ENCODE peak calls at places on chromosomes 2 and 18, in seven cellular contexts. One of them, this sample, is unnamed.

GRCh38 chr2:140498360-140498759 is 1632.5 kb downstream of the LRP1B start:
- DNase-seq in neural crest cell: no peak
- DNase-seq in tibial artery: no peak
- DNase-seq in Caco-2: no peak
- DNase-seq in fibroblast of lung: no peak
- DNase-seq in tibial nerve: no peak
- DNase-seq in mucosa of descending colon: no peak
- DNase-seq in this sample: no peak

GRCh38 chr2:233832869-233833812 is 21.2 kb downstream of the HJURP start:
- DNase-seq in neural crest cell: peak
- DNase-seq in tibial artery: no peak
- DNase-seq in Caco-2: peak
- DNase-seq in fibroblast of lung: peak
- DNase-seq in tibial nerve: no peak
- DNase-seq in mucosa of descending colon: no peak
- DNase-seq in this sample: peak

GRCh38 chr18:56389190-56389589 is 249.2 kb downstream of the TXNL1 start:
- DNase-seq in neural crest cell: no peak
- DNase-seq in tibial artery: no peak
- DNase-seq in Caco-2: no peak
- DNase-seq in fibroblast of lung: no peak
- DNase-seq in tibial nerve: no peak
- DNase-seq in mucosa of descending colon: no peak
- DNase-seq in this sample: no peak

GRCh38 chr2:184372484-184372883 is 225.8 kb upstream of the ZNF804A start:
- DNase-seq in neural crest cell: no peak
- DNase-seq in tibial artery: no peak
- DNase-seq in Caco-2: no peak
- DNase-seq in fibroblast of lung: no peak
- DNase-seq in tibial nerve: no peak
- DNase-seq in mucosa of descending colon: no peak
- DNase-seq in this sample: no peak

GRCh38 chr2:28316546-28317335 is 75.9 kb upstream of the FOSL2 start:
- DNase-seq in neural crest cell: no peak
- DNase-seq in tibial artery: no peak
- DNase-seq in Caco-2: no peak
- DNase-seq in fibroblast of lung: no peak
- DNase-seq in tibial nerve: no peak
- DNase-seq in mucosa of descending colon: no peak
- DNase-seq in this sample: no peak

GRCh38 chr2:154952346-154953010 is 254.0 kb downstream of the KCNJ3 start:
- DNase-seq in neural crest cell: no peak
- DNase-seq in tibial artery: no peak
- DNase-seq in Caco-2: no peak
- DNase-seq in fibroblast of lung: no peak
- DNase-seq in tibial nerve: no peak
- DNase-seq in mucosa of descending colon: no peak
- DNase-seq in this sample: peak

GRCh38 chr2:1503471-1504310 is 90.4 kb downstream of the TPO start:
- DNase-seq in neural crest cell: no peak
- DNase-seq in tibial artery: no peak
- DNase-seq in Caco-2: peak
- DNase-seq in fibroblast of lung: no peak
- DNase-seq in tibial nerve: peak
- DNase-seq in mucosa of descending colon: no peak
- DNase-seq in this sample: no peak

GRCh38 chr2:199680482-199680881 is 170.5 kb downstream of the FTCDNL1 start:
- DNase-seq in neural crest cell: no peak
- DNase-seq in tibial artery: no peak
- DNase-seq in Caco-2: no peak
- DNase-seq in fibroblast of lung: no peak
- DNase-seq in tibial nerve: no peak
- DNase-seq in mucosa of descending colon: no peak
- DNase-seq in this sample: no peak

GRCh38 chr18:79988925-79989361 is 580 bp upstream of the TXNL4A start:
- DNase-seq in neural crest cell: no peak
- DNase-seq in tibial artery: no peak
- DNase-seq in Caco-2: no peak
- DNase-seq in fibroblast of lung: peak
- DNase-seq in tibial nerve: no peak
- DNase-seq in mucosa of descending colon: peak
- DNase-seq in this sample: no peak

GRCh38 chr2:143736904-143737303 is 607.7 kb downstream of the ARHGAP15 start:
- DNase-seq in neural crest cell: no peak
- DNase-seq in tibial artery: no peak
- DNase-seq in Caco-2: no peak
- DNase-seq in fibroblast of lung: no peak
- DNase-seq in tibial nerve: no peak
- DNase-seq in mucosa of descending colon: no peak
- DNase-seq in this sample: no peak

GRCh38 chr2:62195421-62196277 is at the start of gene B3GNT2:
- DNase-seq in neural crest cell: peak
- DNase-seq in tibial artery: peak
- DNase-seq in Caco-2: peak
- DNase-seq in fibroblast of lung: peak
- DNase-seq in tibial nerve: peak
- DNase-seq in mucosa of descending colon: peak
- DNase-seq in this sample: peak

GRCh38 chr2:198168651-198169050 is 364.3 kb downstream of the PLCL1 start:
- DNase-seq in neural crest cell: no peak
- DNase-seq in tibial artery: no peak
- DNase-seq in Caco-2: no peak
- DNase-seq in fibroblast of lung: no peak
- DNase-seq in tibial nerve: no peak
- DNase-seq in mucosa of descending colon: no peak
- DNase-seq in this sample: no peak

GRCh38 chr2:73107211-73107926 is 5.4 kb downstream of the RAB11FIP5 start:
- DNase-seq in neural crest cell: no peak
- DNase-seq in tibial artery: peak
- DNase-seq in Caco-2: no peak
- DNase-seq in fibroblast of lung: no peak
- DNase-seq in tibial nerve: no peak
- DNase-seq in mucosa of descending colon: peak
- DNase-seq in this sample: no peak

GRCh38 chr2:177983183-177983788 is 89.3 kb downstream of the PDE11A start:
- DNase-seq in neural crest cell: peak
- DNase-seq in tibial artery: no peak
- DNase-seq in Caco-2: peak
- DNase-seq in fibroblast of lung: peak
- DNase-seq in tibial nerve: no peak
- DNase-seq in mucosa of descending colon: no peak
- DNase-seq in this sample: peak

GRCh38 chr2:46813046-46813445 is 102.6 kb downstream of the MCFD2 start:
- DNase-seq in neural crest cell: no peak
- DNase-seq in tibial artery: peak
- DNase-seq in Caco-2: no peak
- DNase-seq in fibroblast of lung: peak
- DNase-seq in tibial nerve: no peak
- DNase-seq in mucosa of descending colon: no peak
- DNase-seq in this sample: no peak

GRCh38 chr2:166472332-166472731 is 21.7 kb downstream of the SCN7A start:
- DNase-seq in neural crest cell: no peak
- DNase-seq in tibial artery: no peak
- DNase-seq in Caco-2: no peak
- DNase-seq in fibroblast of lung: no peak
- DNase-seq in tibial nerve: no peak
- DNase-seq in mucosa of descending colon: no peak
- DNase-seq in this sample: no peak

GRCh38 chr2:135279209-135279608 is 227.1 kb downstream of the RAB3GAP1 start:
- DNase-seq in neural crest cell: no peak
- DNase-seq in tibial artery: no peak
- DNase-seq in Caco-2: no peak
- DNase-seq in fibroblast of lung: no peak
- DNase-seq in tibial nerve: no peak
- DNase-seq in mucosa of descending colon: no peak
- DNase-seq in this sample: no peak

GRCh38 chr2:235447210-235447609 is 46.6 kb upstream of the AGAP1 start:
- DNase-seq in neural crest cell: no peak
- DNase-seq in tibial artery: no peak
- DNase-seq in Caco-2: no peak
- DNase-seq in fibroblast of lung: peak
- DNase-seq in tibial nerve: no peak
- DNase-seq in mucosa of descending colon: no peak
- DNase-seq in this sample: no peak

GRCh38 chr18:70194227-70194890 is 11.1 kb downstream of the RTTN start:
- DNase-seq in neural crest cell: no peak
- DNase-seq in tibial artery: no peak
- DNase-seq in Caco-2: no peak
- DNase-seq in fibroblast of lung: no peak
- DNase-seq in tibial nerve: no peak
- DNase-seq in mucosa of descending colon: no peak
- DNase-seq in this sample: peak

GRCh38 chr2:195304310-195304709 is 352.7 kb upstream of the SLC39A10 start:
- DNase-seq in neural crest cell: no peak
- DNase-seq in tibial artery: no peak
- DNase-seq in Caco-2: peak
- DNase-seq in fibroblast of lung: peak
- DNase-seq in tibial nerve: no peak
- DNase-seq in mucosa of descending colon: no peak
- DNase-seq in this sample: no peak

GRCh38 chr2:217573565-217573964 is 429.2 kb downstream of the TNS1 start:
- DNase-seq in neural crest cell: no peak
- DNase-seq in tibial artery: no peak
- DNase-seq in Caco-2: no peak
- DNase-seq in fibroblast of lung: peak
- DNase-seq in tibial nerve: no peak
- DNase-seq in mucosa of descending colon: no peak
- DNase-seq in this sample: no peak

GRCh38 chr2:237474931-237475703 is 11.9 kb upstream of the MLPH start:
- DNase-seq in neural crest cell: peak
- DNase-seq in tibial artery: peak
- DNase-seq in Caco-2: peak
- DNase-seq in fibroblast of lung: peak
- DNase-seq in tibial nerve: peak
- DNase-seq in mucosa of descending colon: peak
- DNase-seq in this sample: peak

DNA sequence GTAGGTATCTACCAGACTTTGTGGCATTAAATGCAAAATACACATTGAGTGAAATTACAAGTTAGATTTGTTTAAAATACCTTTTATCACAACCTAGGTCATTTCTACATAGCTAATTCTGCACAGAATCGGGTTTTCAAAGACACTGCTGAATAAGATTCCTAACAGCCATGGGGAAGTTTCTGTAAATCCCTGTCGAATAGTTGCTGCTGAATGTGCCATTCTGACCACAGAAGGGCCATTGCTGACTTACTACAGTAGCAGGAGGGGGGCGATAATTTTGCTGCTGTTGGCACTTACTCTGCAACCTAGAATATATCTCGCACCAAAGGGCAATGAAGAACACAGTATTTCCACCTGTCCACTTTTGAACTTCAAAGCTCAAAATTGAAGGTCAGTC is 232.8 kb downstream of the TCF4 start:
- DNase-seq in neural crest cell: no peak
- DNase-seq in tibial artery: no peak
- DNase-seq in Caco-2: no peak
- DNase-seq in fibroblast of lung: peak
- DNase-seq in tibial nerve: no peak
- DNase-seq in mucosa of descending colon: no peak
- DNase-seq in this sample: no peak
- TF ChIP-seq CTCF in neural crest cell: no peak
- TF ChIP-seq CTCF in tibial artery: no peak
- TF ChIP-seq CTCF in Caco-2: no peak
- TF ChIP-seq CTCF in fibroblast of lung: no peak
- TF ChIP-seq CTCF in tibial nerve: no peak
- TF ChIP-seq CTCF in mucosa of descending colon: no peak
- TF ChIP-seq CTCF in this sample: no peak

DNA sequence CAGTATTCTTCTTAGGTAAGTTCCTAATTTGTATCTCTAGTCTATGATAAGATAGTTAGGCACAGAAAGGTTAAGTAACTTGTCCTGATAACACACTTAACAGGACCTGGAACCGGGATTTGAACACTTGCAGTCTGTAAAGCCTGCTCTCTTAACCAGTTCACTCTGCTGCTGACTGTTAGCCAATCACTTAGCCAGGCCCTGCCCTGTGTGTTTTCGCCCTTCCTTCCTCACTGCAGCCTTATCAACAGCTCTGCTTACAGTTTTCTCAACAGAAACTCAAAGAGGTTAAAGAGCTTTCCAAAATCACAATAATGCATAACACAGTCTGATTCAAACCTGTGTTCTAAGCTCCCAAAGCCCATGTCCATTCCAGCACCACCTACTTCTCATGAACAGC is 151.7 kb downstream of the TRABD2A start:
- DNase-seq in neural crest cell: no peak
- DNase-seq in tibial artery: no peak
- DNase-seq in Caco-2: no peak
- DNase-seq in fibroblast of lung: no peak
- DNase-seq in tibial nerve: no peak
- DNase-seq in mucosa of descending colon: no peak
- DNase-seq in this sample: no peak
- TF ChIP-seq CTCF in neural crest cell: no peak
- TF ChIP-seq CTCF in tibial artery: no peak
- TF ChIP-seq CTCF in Caco-2: no peak
- TF ChIP-seq CTCF in fibroblast of lung: no peak
- TF ChIP-seq CTCF in tibial nerve: no peak
- TF ChIP-seq CTCF in mucosa of descending colon: no peak
- TF ChIP-seq CTCF in this sample: no peak

DNA sequence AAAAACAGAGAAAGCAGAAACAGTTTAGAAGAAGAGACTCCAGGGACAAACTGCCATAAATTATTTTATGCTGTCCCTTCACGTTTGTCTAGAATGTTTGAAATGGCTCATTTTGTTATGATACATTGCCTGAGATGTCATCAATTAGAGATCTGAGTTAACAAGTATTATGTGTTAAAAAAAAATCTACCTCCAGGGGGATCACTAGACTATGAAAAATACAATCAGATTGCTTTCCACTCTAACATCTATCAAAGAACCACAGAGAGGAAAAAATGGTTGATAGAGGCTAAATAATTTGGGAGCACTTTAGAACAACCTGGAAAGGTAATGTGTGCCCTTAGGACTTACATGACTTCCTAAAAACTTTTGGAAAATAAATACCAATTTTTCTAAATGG is 103.8 kb upstream of the CCDC150 start:
- DNase-seq in neural crest cell: no peak
- DNase-seq in tibial artery: no peak
- DNase-seq in Caco-2: no peak
- DNase-seq in fibroblast of lung: no peak
- DNase-seq in tibial nerve: no peak
- DNase-seq in mucosa of descending colon: no peak
- DNase-seq in this sample: no peak
- TF ChIP-seq CTCF in neural crest cell: no peak
- TF ChIP-seq CTCF in tibial artery: no peak
- TF ChIP-seq CTCF in Caco-2: no peak
- TF ChIP-seq CTCF in fibroblast of lung: no peak
- TF ChIP-seq CTCF in tibial nerve: no peak
- TF ChIP-seq CTCF in mucosa of descending colon: no peak
- TF ChIP-seq CTCF in this sample: no peak

DNA sequence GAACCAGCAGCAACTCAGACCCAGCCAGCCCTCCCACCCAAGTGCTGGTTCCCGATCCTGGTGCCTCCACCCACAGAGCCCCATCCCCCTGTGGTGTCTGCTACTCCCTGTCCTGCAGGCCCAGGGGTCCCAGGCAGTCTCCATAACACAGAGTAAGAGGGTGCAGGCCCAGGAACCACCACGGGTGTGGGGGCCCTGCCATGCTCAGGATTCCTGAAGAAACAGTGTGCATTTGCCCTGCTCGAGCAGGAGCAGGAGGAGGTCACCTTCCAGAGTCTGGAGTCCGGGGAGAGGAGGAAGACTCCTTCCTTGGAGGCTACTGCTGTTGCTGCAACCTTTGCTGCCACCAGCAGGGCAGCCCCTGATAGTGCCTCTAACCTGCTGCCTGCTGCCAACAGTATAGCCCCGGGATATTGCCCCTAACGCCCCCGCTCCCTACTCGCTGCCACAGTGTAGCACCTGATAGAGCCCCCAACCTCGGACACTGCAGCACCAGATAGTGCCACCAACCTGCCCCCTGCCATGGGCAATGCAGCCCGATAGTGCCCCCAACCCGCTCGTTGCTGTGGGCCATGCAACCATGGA is 46.8 kb upstream of the ANKRD62 start:
- DNase-seq in neural crest cell: no peak
- DNase-seq in tibial artery: no peak
- DNase-seq in Caco-2: no peak
- DNase-seq in fibroblast of lung: no peak
- DNase-seq in tibial nerve: no peak
- DNase-seq in mucosa of descending colon: no peak
- DNase-seq in this sample: no peak
- TF ChIP-seq CTCF in neural crest cell: no peak
- TF ChIP-seq CTCF in tibial artery: no peak
- TF ChIP-seq CTCF in Caco-2: no peak
- TF ChIP-seq CTCF in fibroblast of lung: no peak
- TF ChIP-seq CTCF in tibial nerve: no peak
- TF ChIP-seq CTCF in mucosa of descending colon: no peak
- TF ChIP-seq CTCF in this sample: no peak

This sample was measured in GM20000.